ENCODE peak calls at places on chromosomes 2 and 18, in six cellular contexts. Y, M, P, C, D and F are unnamed samples.

GRCh38 chr2:60872510-60872928 is 8.9 kb upstream of the REL start:
- DNase-seq in D (no peak), C (no peak), M (no peak), P (no peak), Y (no peak), F (no peak)

GRCh38 chr2:106363788-106364187 is 104.4 kb downstream of the RGPD3 start:
- DNase-seq in C (no peak), Y (no peak), D (no peak), M (no peak), P (no peak), F (no peak)

GRCh38 chr2:30653847-30654246 is 153.4 kb downstream of the CAPN13 start:
- DNase-seq in P (no peak), Y (no peak), M (no peak), D (peak; percentile 47), C (no peak), F (no peak)

GRCh38 chr2:217853301-217853881 is 149.4 kb downstream of the TNS1 start:
- DNase-seq in D (no peak), P (no peak), Y (no peak), M (no peak), C (peak; percentile 46), F (no peak)

GRCh38 chr2:61937881-61938280 is 32.4 kb downstream of the COMMD1 start:
- DNase-seq in Y (no peak), P (no peak), M (no peak), D (no peak), C (no peak), F (no peak)

GRCh38 chr2:71798266-71799012 is 345.1 kb downstream of the DYSF start:
- DNase-seq in M (peak; percentile 48), Y (no peak), D (no peak), C (peak; percentile 63), P (no peak), F (peak; percentile 80)

GRCh38 chr2:168149431-168149830 is 98.0 kb downstream of the STK39 start:
- DNase-seq in M (no peak), D (no peak), P (no peak), Y (no peak), C (no peak), F (no peak)

GRCh38 chr2:111897924-111898702 is at the start of gene MERTK:
- DNase-seq in M (peak; percentile 89), C (peak; percentile 95), D (peak; percentile 88), P (peak; percentile 54), Y (peak; percentile 79), F (peak; percentile 96)

GRCh38 chr18:47689386-47689785 is 241.1 kb downstream of the SMAD2 start:
- DNase-seq in C (no peak), Y (no peak), M (no peak), P (no peak), D (no peak), F (no peak)

GRCh38 chr2:235216901-235217300 is 265.1 kb downstream of the SH3BP4 start:
- DNase-seq in Y (no peak), C (no peak), M (no peak), P (no peak), D (no peak), F (no peak)

GRCh38 chr2:28662468-28663095 is 89.0 kb upstream of the PPP1CB start:
- DNase-seq in M (peak; percentile 40), Y (no peak), C (peak; percentile 71), D (no peak), P (peak; percentile 75), F (no peak)

GRCh38 chr2:165700511-165700910 is 93.5 kb downstream of the GALNT3 start:
- DNase-seq in P (no peak), C (no peak), D (no peak), M (no peak), Y (no peak), F (no peak)

GRCh38 chr18:3391704-3392466 is 58.1 kb upstream of the TGIF1 start:
- DNase-seq in M (no peak), C (no peak), P (no peak), Y (no peak), D (no peak), F (no peak)

GRCh38 chr2:47373747-47374146 is 29.2 kb upstream of the MSH2 start:
- DNase-seq in P (peak; percentile 41), C (peak; percentile 59), D (no peak), Y (no peak), M (peak; percentile 53), F (peak; percentile 74)
- TF ChIP-seq CTCF in P (peak; percentile 21), C (peak; percentile 40), D (peak; percentile 27), Y (no peak), M (peak; percentile 30), F (peak; percentile 83)

DNA sequence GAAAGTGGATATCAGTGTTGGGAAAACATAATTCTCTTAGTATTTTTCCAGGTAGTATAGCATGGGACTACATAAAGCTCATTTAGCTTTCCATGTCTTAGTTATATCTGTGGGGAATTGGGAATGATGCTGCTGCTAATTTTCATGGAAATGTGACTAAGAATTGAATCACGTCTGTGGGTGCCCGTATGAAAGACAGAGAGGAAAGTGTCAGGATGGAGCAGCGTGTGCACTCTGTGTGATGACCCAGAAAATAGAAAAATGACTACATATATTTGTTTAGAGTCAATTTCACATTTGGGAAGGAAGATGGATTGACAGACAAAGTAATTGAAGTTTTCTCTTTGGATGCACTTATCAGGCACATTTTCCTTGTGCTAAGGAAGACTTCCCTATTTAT is 212.1 kb downstream of the PTPRM start:
- DNase-seq in P (no peak), M (no peak), C (no peak), D (no peak), Y (no peak), F (no peak)
- H3K4me1 ChIP-seq in P (no peaks in the 10 kb centered on the region), M (no peaks in the 10 kb centered on the region), C (no peaks in the 10 kb centered on the region), D (peaks cover 40% of the 10 kb centered on the region), Y (no peaks in the 10 kb centered on the region), F (peaks cover 6% of the 10 kb centered on the region)

GRCh38 chr18:11027862-11028261 is 121.5 kb downstream of the PIEZO2 start:
- DNase-seq in P (no peak), M (no peak), Y (no peak), C (no peak), D (no peak), F (no peak)

GRCh38 chr18:11029021-11029420 is 120.3 kb downstream of the PIEZO2 start:
- DNase-seq in M (peak; percentile 16), Y (no peak), C (no peak), D (no peak), P (no peak), F (no peak)

GRCh38 chr18:11025270-11025669 is 124.1 kb downstream of the PIEZO2 start:
- DNase-seq in D (no peak), C (no peak), Y (no peak), P (no peak), M (no peak), F (no peak)

GRCh38 chr18:11021477-11021876 is 127.9 kb downstream of the PIEZO2 start:
- DNase-seq in C (no peak), D (no peak), M (no peak), P (no peak), Y (no peak), F (no peak)

GRCh38 chr18:11025671-11026070 is 123.7 kb downstream of the PIEZO2 start:
- DNase-seq in D (no peak), C (no peak), Y (no peak), P (no peak), M (no peak), F (no peak)
- H3K27me3 ChIP-seq in D (peaks cover 18% of the 10 kb centered on the region), C (no peaks in the 10 kb centered on the region), Y (no peaks in the 10 kb centered on the region), P (peaks cover 75% of the 10 kb centered on the region), M (no peaks in the 10 kb centered on the region), F (no peaks in the 10 kb centered on the region)

GRCh38 chr2:226799211-226799975 is at the start of gene IRS1:
- DNase-seq in D (peak; percentile 74), Y (peak; percentile 66), P (peak; percentile 57), C (peak; percentile 96), M (peak; percentile 80), F (peak; percentile 73)
- TF ChIP-seq CTCF in D (peak; percentile 59), Y (no peak), P (no peak), C (no peak), M (no peak), F (no peak)

GRCh38 chr18:67266591-67267237 is 249.8 kb downstream of the DSEL start:
- DNase-seq in C (no peak), M (no peak), D (no peak), Y (no peak), P (peak; percentile 84), F (no peak)
- H3K4me1 ChIP-seq in C (no peaks in the 10 kb centered on the region), M (no peaks in the 10 kb centered on the region), D (no peaks in the 10 kb centered on the region), Y (no peaks in the 10 kb centered on the region), P (peaks cover 33% of the 10 kb centered on the region), F (no peaks in the 10 kb centered on the region)

DNA sequence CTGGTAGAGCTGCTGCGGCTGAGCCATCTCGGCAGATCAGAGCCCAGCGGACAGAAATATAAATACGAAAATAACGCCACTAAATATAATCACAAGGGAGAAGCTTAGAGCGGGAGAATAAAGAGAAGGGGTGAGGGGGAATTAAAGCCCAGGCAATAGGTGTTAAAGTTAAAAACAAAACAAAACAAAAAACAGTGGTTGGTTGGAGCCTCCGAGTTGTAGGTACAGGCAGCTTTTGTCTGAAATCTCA is 1.3 kb upstream of the MEIS1 start:
- DNase-seq in Y (no peak), P (no peak), M (no peak), D (no peak), C (no peak), F (no peak)
- H3K27me3 ChIP-seq in Y (no peaks in the 10 kb centered on the region), P (no peaks in the 10 kb centered on the region), M (no peaks in the 10 kb centered on the region), D (peaks cover 48% of the 10 kb centered on the region), C (no peaks in the 10 kb centered on the region), F (no peaks in the 10 kb centered on the region)

GRCh38 chr18:23703987-23704384 is 14.7 kb downstream of the LAMA3 start:
- DNase-seq in C (no peak), Y (no peak), M (peak; percentile 45), P (no peak), D (no peak), F (no peak)

GRCh38 chr18:23704806-23705205 is 15.6 kb downstream of the LAMA3 start:
- DNase-seq in C (no peak), M (no peak), D (no peak), P (no peak), Y (no peak), F (no peak)

GRCh38 chr18:23702606-23703005 is 13.4 kb downstream of the LAMA3 start:
- DNase-seq in C (no peak), P (no peak), Y (no peak), D (no peak), M (no peak), F (no peak)

GRCh38 chr18:23701544-23702064 is 12.4 kb downstream of the LAMA3 start:
- DNase-seq in Y (no peak), C (no peak), D (no peak), P (no peak), M (no peak), F (no peak)

DNA sequence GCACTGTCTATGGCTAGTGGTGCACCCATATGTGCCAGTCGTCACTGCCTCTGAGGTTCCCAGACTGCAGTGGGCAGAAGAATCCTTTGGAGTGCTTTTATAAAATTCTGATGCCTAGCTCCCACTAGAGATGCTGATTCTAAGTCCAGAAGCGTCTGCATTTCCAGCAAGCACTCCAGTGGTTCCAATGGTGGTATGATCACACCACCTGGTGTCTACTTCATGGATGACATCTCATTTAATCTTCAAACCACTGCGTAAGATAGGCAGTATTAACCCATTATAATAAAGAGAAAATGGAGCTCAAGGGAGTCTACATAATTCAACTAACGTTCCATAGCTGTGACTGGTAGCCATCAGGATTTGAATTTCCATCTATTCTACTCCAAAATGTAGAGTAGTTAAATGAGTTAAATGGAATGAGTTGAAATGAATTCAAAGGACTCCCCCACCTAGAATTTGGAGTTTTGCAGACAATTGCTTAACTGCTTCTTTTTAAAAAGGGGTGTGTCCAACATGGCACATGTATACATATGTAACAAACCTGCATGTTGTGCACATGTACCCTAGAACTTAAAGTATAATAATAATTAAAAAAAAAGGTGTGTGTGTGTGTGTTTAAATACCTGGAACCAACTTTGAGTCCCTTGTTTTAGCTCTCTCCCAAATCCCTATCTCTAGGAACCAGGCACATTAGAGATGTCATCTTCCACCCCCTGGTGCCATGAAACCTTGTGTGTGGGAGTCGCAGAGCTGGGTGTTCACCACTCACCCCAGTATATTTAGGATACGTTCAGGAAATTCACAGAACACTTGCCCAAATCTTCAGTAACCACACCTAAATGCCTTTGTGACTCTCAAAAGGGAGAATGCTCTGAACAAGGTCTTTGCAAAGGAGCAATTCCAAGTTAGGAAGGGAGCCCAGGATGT is 14.1 kb downstream of the LAMA3 start:
- DNase-seq in P (peak; percentile 46), M (peak; percentile 39), C (peak; percentile 65), Y (no peak), D (no peak), F (no peak)
- TF ChIP-seq CTCF in P (peak; percentile 71), M (peak; percentile 52), C (peak; percentile 53), Y (peak; percentile 62), D (peak; percentile 70), F (peak; percentile 32)